ENCODE peak calls at places on chromosomes 12 and 14, in seven cellular contexts. X is fibroblast of lung, L is glutamatergic neuron, H is mesothelial cell of epicardium, G is cardiac fibroblast, T is fibroblast of mammary gland, B is MCF 10A. U is an unnamed sample.

GRCh38 chr12:64473176-64473575 is 21.3 kb downstream of the TBK1 start:
- DNase-seq in X (no peak), L (no peak), H (no peak), G (no peak), T (no peak), B (no peak), U (no peak)

GRCh38 chr12:66242261-66242760 is 53.3 kb downstream of the IRAK3 start:
- DNase-seq in X (no peak), L (peak; percentile 24), H (no peak), G (no peak), T (no peak), B (no peak), U (no peak)

GRCh38 chr12:100163416-100164152 is 20.9 kb upstream of the BLTP3B start:
- DNase-seq in X (peak; percentile 41), L (peak; percentile 85), H (peak; percentile 50), G (peak; percentile 53), T (peak; percentile 52), B (peak; percentile 81), U (peak; percentile 48)

GRCh38 chr12:94336201-94336915 is 123.3 kb downstream of the CEP83 start:
- DNase-seq in X (peak; percentile 61), L (no peak), H (no peak), G (peak; percentile 65), T (peak; percentile 19), B (peak; percentile 20), U (peak; percentile 32)

GRCh38 chr12:101064721-101065120 is 145.3 kb downstream of the SLC5A8 start:
- DNase-seq in X (no peak), L (no peak), H (no peak), G (no peak), T (no peak), B (peak; percentile 51), U (no peak)

GRCh38 chr12:64696065-64696741 is 63.0 kb downstream of the GNS start:
- DNase-seq in X (peak; percentile 66), L (no peak), H (no peak), G (peak; percentile 63), T (peak; percentile 45), B (peak; percentile 39), U (peak; percentile 74)

GRCh38 chr14:61475316-61475715 is 153.9 kb downstream of the PRKCH start:
- DNase-seq in X (peak; percentile 90), L (no peak), H (no peak), G (peak; percentile 92), T (peak; percentile 83), B (peak; percentile 84), U (peak; percentile 87)

GRCh38 chr12:107818984-107819383 is 44.5 kb downstream of the ASCL4 start:
- DNase-seq in X (no peak), L (no peak), H (no peak), G (peak; percentile 34), T (peak; percentile 48), B (peak; percentile 9), U (peak; percentile 60)

GRCh38 chr12:25249951-25250738 is 584 bp downstream of the KRAS start:
- DNase-seq in X (no peak), L (peak; percentile 59), H (peak; percentile 43), G (peak; percentile 22), T (peak; percentile 10), B (peak; percentile 26), U (no peak)

GRCh38 chr14:58479975-58480374 is 52.5 kb downstream of the KIAA0586 start:
- DNase-seq in X (no peak), L (no peak), H (no peak), G (no peak), T (no peak), B (no peak), U (no peak)

GRCh38 chr12:4447151-4447550 is 1.5 kb upstream of the FGF6 start:
- DNase-seq in X (no peak), L (no peak), H (no peak), G (no peak), T (no peak), B (no peak), U (no peak)

GRCh38 chr14:104935955-104936354 is 11.3 kb downstream of the PLD4 start:
- DNase-seq in X (no peak), L (peak; percentile 7), H (no peak), G (no peak), T (no peak), B (no peak), U (peak; percentile 4)

GRCh38 chr12:132218519-132218860 is 74.2 kb downstream of the NOC4L start:
- DNase-seq in X (no peak), L (no peak), H (no peak), G (no peak), T (no peak), B (no peak), U (no peak)

GRCh38 chr12:132217371-132217770 is 73.1 kb downstream of the NOC4L start:
- DNase-seq in X (no peak), L (no peak), H (no peak), G (no peak), T (no peak), B (no peak), U (no peak)

GRCh38 chr12:132219323-132219722 is 75.1 kb downstream of the NOC4L start:
- DNase-seq in X (no peak), L (no peak), H (no peak), G (no peak), T (no peak), B (no peak), U (no peak)

GRCh38 chr12:132217800-132218518 is 73.7 kb downstream of the NOC4L start:
- DNase-seq in X (no peak), L (no peak), H (no peak), G (no peak), T (no peak), B (no peak), U (no peak)

DNA sequence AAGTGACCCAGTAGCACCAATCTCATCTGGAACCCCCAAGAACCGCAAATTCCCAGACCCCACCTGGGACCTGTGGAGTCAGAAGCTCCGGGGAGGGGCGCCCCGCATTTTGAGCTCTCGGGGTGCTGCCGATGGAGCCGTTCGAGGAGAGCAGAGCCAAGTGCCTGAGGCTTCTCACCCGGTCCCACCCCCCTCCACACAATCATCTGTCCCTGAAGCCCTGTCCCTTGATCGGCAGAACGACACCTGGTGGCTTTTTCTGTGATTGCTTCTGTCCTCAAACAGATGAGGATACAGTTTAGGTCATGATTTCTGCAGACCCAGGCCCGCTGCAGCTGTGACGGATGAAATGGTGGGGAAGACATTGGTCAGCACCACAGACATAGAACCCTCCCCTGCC is 74.7 kb downstream of the NOC4L start:
- DNase-seq in X (no peak), L (no peak), H (no peak), G (peak; percentile 16), T (no peak), B (peak; percentile 35), U (no peak)
- TF ChIP-seq CTCF in X (no peak), L (no peak), H (peak; percentile 23), G (peak; percentile 38), T (peak; percentile 29), B (no peak), U (peak; percentile 13)

DNA sequence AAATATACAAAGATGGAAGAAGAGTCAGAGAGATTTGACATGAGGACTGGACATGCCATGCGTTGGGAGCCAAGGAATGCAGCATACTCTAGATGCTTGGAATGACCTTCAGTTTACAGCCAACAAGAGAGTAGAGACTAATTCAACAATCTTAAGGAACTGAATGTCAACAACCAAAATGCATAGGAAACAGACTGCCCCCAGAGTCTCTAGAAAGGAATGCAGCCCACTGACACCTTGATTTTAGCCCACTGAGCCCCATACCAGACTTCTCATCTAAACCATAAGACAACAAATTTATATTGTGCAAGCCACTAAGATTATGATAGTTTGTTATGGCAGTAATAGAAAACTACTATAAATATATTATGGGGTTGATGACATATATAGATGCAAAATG is 611.2 kb downstream of the RPS29 start:
- DNase-seq in X (no peak), L (no peak), H (no peak), G (no peak), T (no peak), B (no peak), U (no peak)
- TF ChIP-seq CTCF in X (no peak), L (no peak), H (no peak), G (no peak), T (no peak), B (no peak), U (no peak)

GRCh38 chr12:127562781-127563180 is 704.2 kb upstream of the TMEM132C start:
- DNase-seq in X (no peak), L (no peak), H (no peak), G (no peak), T (no peak), B (no peak), U (no peak)

GRCh38 chr12:127556487-127556886 is 710.5 kb upstream of the TMEM132C start:
- DNase-seq in X (no peak), L (no peak), H (no peak), G (no peak), T (no peak), B (no peak), U (no peak)

GRCh38 chr12:127559349-127560040 is 707.5 kb upstream of the TMEM132C start:
- DNase-seq in X (peak; percentile 81), L (peak; percentile 51), H (no peak), G (peak; percentile 96), T (peak; percentile 97), B (peak; percentile 83), U (peak; percentile 92)

GRCh38 chr12:127558363-127558762 is 708.6 kb upstream of the TMEM132C start:
- DNase-seq in X (no peak), L (no peak), H (no peak), G (no peak), T (no peak), B (no peak), U (no peak)

DNA sequence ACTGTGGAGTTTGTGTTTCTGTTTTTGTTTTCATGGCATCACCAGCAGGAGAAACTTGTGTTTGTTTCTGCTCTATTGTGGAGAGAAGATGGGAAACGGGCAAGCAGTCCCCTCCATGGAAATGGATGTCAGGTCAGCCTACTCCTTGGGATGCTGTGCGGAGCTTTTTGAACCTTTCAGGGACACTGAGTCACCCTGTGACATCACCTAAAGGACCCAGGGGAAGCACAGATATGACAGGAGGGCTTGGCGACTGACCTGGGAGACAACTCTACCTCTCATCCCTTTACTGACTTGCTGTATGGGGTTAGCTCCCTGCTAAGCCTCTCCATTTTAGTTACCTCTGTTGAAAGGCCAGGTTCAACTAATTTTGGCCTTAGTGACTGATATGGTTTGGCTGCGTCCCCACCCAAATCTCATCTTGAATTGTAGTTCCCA is 706.9 kb upstream of the TMEM132C start:
- DNase-seq in X (no peak), L (no peak), H (no peak), G (no peak), T (no peak), B (no peak), U (no peak)
- TF ChIP-seq CTCF in X (no peak), L (no peak), H (no peak), G (no peak), T (no peak), B (no peak), U (no peak)

GRCh38 chr12:78933014-78933413 is 68.4 kb downstream of the SYT1 start:
- DNase-seq in X (no peak), L (no peak), H (no peak), G (no peak), T (peak; percentile 15), B (no peak), U (peak; percentile 17)
- TF ChIP-seq CTCF in X (no peak), L (no peak), H (no peak), G (no peak), T (no peak), B (no peak), U (no peak)

GRCh38 chr14:69059658-69060648 is 80.9 kb upstream of the ACTN1 start:
- DNase-seq in X (peak; percentile 93), L (no peak), H (no peak), G (peak; percentile 99), T (peak; percentile 99), B (peak; percentile 87), U (peak; percentile 92)
- TF ChIP-seq CTCF in X (peak; percentile 11), L (no peak), H (no peak), G (no peak), T (no peak), B (no peak), U (peak; percentile 19)

GRCh38 chr14:73935666-73936065 is 14.2 kb downstream of the FAM161B start:
- DNase-seq in X (peak; percentile 13), L (no peak), H (no peak), G (peak; percentile 26), T (peak; percentile 18), B (peak; percentile 20), U (peak; percentile 11)
- TF ChIP-seq CTCF in X (peak; percentile 19), L (peak; percentile 73), H (peak; percentile 52), G (peak; percentile 22), T (peak; percentile 29), B (peak; percentile 22), U (peak; percentile 45)